ENCODE peak calls at places on chromosomes 11 and 22, in five cellular contexts. I, V, J, R and W are unnamed samples.

GRCh38 chr22:20405931-20406685 is 12.2 kb downstream of the ZNF74 start:
- DNase-seq in I (no peak), V (no peak), J (no peak), R (no peak), W (no peak)

GRCh38 chr11:109894242-109894641 is 198.9 kb upstream of the ZC3H12C start:
- DNase-seq in I (no peak), V (no peak), J (no peak), R (no peak), W (no peak)

GRCh38 chr11:111462329-111462728 is 49.9 kb downstream of the BTG4 start:
- DNase-seq in I (no peak), V (no peak), J (no peak), R (no peak), W (no peak)

GRCh38 chr11:65422104-65422632 is 430 bp upstream of the NEAT1 start:
- DNase-seq in I (no peak), V (peak), J (peak), R (peak), W (peak)

GRCh38 chr11:64539711-64540420 is 51.2 kb upstream of the SLC22A12 start:
- DNase-seq in I (no peak), V (no peak), J (no peak), R (no peak), W (no peak)

GRCh38 chr11:73404048-73404447 is 27.8 kb downstream of the RELT start:
- DNase-seq in I (no peak), V (peak), J (no peak), R (peak), W (no peak)

GRCh38 chr22:40668611-40669390 is 10.5 kb upstream of the MCHR1 start:
- DNase-seq in I (no peak), V (peak), J (no peak), R (no peak), W (peak)

GRCh38 chr22:41411021-41411851 is 29.5 kb downstream of the TEF start:
- DNase-seq in I (no peak), V (no peak), J (no peak), R (peak), W (no peak)

GRCh38 chr11:65743928-65744698 is 23.5 kb upstream of the RNASEH2C start:
- DNase-seq in I (no peak), V (no peak), J (peak), R (no peak), W (no peak)

GRCh38 chr22:44419429-44419828 is 78.6 kb downstream of the RTL6 start:
- DNase-seq in I (no peak), V (peak), J (no peak), R (no peak), W (no peak)

GRCh38 chr22:31826443-31826842 is 72.6 kb downstream of the DEPDC5 start:
- DNase-seq in I (no peak), V (no peak), J (no peak), R (no peak), W (no peak)

GRCh38 chr11:79758325-79758724 is 317.5 kb upstream of the TENM4 start:
- DNase-seq in I (no peak), V (no peak), J (no peak), R (no peak), W (no peak)

GRCh38 chr22:50338042-50338573 is 5.0 kb upstream of the PPP6R2 start:
- DNase-seq in I (no peak), V (no peak), J (no peak), R (no peak), W (no peak)

GRCh38 chr22:36211237-36211881 is 9.8 kb upstream of the APOL4 start:
- DNase-seq in I (no peak), V (peak), J (no peak), R (no peak), W (no peak)

GRCh38 chr11:57491371-57492061 is 24.0 kb downstream of the SLC43A1 start:
- DNase-seq in I (no peak), V (peak), J (no peak), R (no peak), W (no peak)

GRCh38 chr11:8826145-8826786 is 84.7 kb upstream of the AKIP1 start:
- DNase-seq in I (no peak), V (peak), J (no peak), R (no peak), W (no peak)

GRCh38 chr11:69122642-69123431 is 32.9 kb upstream of the SMIM38 start:
- DNase-seq in I (peak), V (peak), J (peak), R (no peak), W (peak)

GRCh38 chr11:72298931-72299330 is 55.0 kb upstream of the PHOX2A start:
- DNase-seq in I (no peak), V (no peak), J (no peak), R (no peak), W (no peak)

GRCh38 chr22:42236848-42237247 is 33.6 kb downstream of the TCF20 start:
- DNase-seq in I (no peak), V (no peak), J (no peak), R (no peak), W (no peak)

GRCh38 chr22:39103431-39103830 is 6.4 kb downstream of the APOBEC3H start:
- DNase-seq in I (no peak), V (no peak), J (no peak), R (no peak), W (no peak)

GRCh38 chr11:77879218-77879617 is 58.3 kb downstream of the AAMDC start:
- DNase-seq in I (no peak), V (no peak), J (no peak), R (peak), W (no peak)

GRCh38 chr11:126332221-126332711 is 23.2 kb upstream of the ST3GAL4 start:
- DNase-seq in I (no peak), V (peak), J (peak), R (peak), W (no peak)

GRCh38 chr11:94134651-94135512 is 6.2 kb downstream of the PANX1 start:
- DNase-seq in I (no peak), V (peak), J (no peak), R (peak), W (peak)

GRCh38 chr11:68997124-68997994 is 15.7 kb downstream of the MRGPRF start:
- DNase-seq in I (no peak), V (no peak), J (no peak), R (no peak), W (no peak)

GRCh38 chr11:128463386-128463829 is 124.0 kb downstream of the ETS1 start:
- DNase-seq in I (no peak), V (peak), J (no peak), R (no peak), W (peak)

GRCh38 chr11:66068923-66069714 is 953 bp upstream of the PACS1 start:
- DNase-seq in I (no peak), V (peak), J (no peak), R (peak), W (no peak)

GRCh38 chr11:116215471-116216113 is 557.2 kb downstream of the BUD13 start:
- DNase-seq in I (no peak), V (no peak), J (no peak), R (no peak), W (no peak)
- TF ChIP-seq CTCF in I (peak), V (peak), J (no peak), R (no peak), W (peak)

GRCh38 chr11:36119300-36119699 is 169.9 kb downstream of the COMMD9 start:
- DNase-seq in I (no peak), V (no peak), J (no peak), R (no peak), W (no peak)
- TF ChIP-seq CTCF in I (no peak), V (no peak), J (no peak), R (no peak), W (no peak)

GRCh38 chr11:408154-409007 is 6.4 kb downstream of the SIGIRR start:
- DNase-seq in I (no peak), V (no peak), J (no peak), R (peak), W (no peak)

GRCh38 chr11:405976-406795 is 8.6 kb downstream of the SIGIRR start:
- DNase-seq in I (no peak), V (no peak), J (peak), R (peak), W (no peak)

GRCh38 chr11:405323-405975 is 9.3 kb downstream of the SIGIRR start:
- DNase-seq in I (no peak), V (no peak), J (peak), R (peak), W (no peak)

GRCh38 chr11:407651-408080 is 7.1 kb downstream of the SIGIRR start:
- DNase-seq in I (no peak), V (no peak), J (no peak), R (peak), W (no peak)

GRCh38 chr11:406796-407650 is 7.8 kb downstream of the SIGIRR start:
- DNase-seq in I (peak), V (peak), J (peak), R (peak), W (no peak)
- TF ChIP-seq CTCF in I (peak), V (no peak), J (peak), R (no peak), W (no peak)

GRCh38 chr22:27651486-27651885 is 150.1 kb downstream of the MN1 start:
- DNase-seq in I (no peak), V (no peak), J (no peak), R (no peak), W (no peak)
- TF ChIP-seq CTCF in I (no peak), V (no peak), J (no peak), R (no peak), W (no peak)

GRCh38 chr11:113550179-113550578 is 75.0 kb upstream of the DRD2 start:
- DNase-seq in I (no peak), V (no peak), J (no peak), R (no peak), W (no peak)

GRCh38 chr11:113549611-113550061 is 74.4 kb upstream of the DRD2 start:
- DNase-seq in I (peak), V (no peak), J (no peak), R (no peak), W (no peak)

GRCh38 chr11:113552271-113552670 is 77.1 kb upstream of the DRD2 start:
- DNase-seq in I (no peak), V (no peak), J (no peak), R (no peak), W (no peak)

GRCh38 chr11:113553235-113553634 is 78.0 kb upstream of the DRD2 start:
- DNase-seq in I (peak), V (peak), J (no peak), R (no peak), W (peak)

GRCh38 chr11:113551645-113552044 is 76.4 kb upstream of the DRD2 start:
- DNase-seq in I (no peak), V (no peak), J (no peak), R (no peak), W (no peak)
- TF ChIP-seq CTCF in I (no peak), V (no peak), J (no peak), R (no peak), W (no peak)

GRCh38 chr22:17566776-17567175 is 3.5 kb downstream of the SLC25A18 start:
- DNase-seq in I (no peak), V (no peak), J (no peak), R (no peak), W (no peak)

GRCh38 chr22:17559188-17559587 is 4.1 kb upstream of the SLC25A18 start:
- DNase-seq in I (no peak), V (no peak), J (no peak), R (no peak), W (no peak)

GRCh38 chr22:17563936-17564391 is 666 bp downstream of the SLC25A18 start:
- DNase-seq in I (no peak), V (no peak), J (no peak), R (no peak), W (no peak)

GRCh38 chr22:17565986-17566687 is 2.8 kb downstream of the SLC25A18 start:
- DNase-seq in I (no peak), V (no peak), J (no peak), R (no peak), W (no peak)

DNA sequence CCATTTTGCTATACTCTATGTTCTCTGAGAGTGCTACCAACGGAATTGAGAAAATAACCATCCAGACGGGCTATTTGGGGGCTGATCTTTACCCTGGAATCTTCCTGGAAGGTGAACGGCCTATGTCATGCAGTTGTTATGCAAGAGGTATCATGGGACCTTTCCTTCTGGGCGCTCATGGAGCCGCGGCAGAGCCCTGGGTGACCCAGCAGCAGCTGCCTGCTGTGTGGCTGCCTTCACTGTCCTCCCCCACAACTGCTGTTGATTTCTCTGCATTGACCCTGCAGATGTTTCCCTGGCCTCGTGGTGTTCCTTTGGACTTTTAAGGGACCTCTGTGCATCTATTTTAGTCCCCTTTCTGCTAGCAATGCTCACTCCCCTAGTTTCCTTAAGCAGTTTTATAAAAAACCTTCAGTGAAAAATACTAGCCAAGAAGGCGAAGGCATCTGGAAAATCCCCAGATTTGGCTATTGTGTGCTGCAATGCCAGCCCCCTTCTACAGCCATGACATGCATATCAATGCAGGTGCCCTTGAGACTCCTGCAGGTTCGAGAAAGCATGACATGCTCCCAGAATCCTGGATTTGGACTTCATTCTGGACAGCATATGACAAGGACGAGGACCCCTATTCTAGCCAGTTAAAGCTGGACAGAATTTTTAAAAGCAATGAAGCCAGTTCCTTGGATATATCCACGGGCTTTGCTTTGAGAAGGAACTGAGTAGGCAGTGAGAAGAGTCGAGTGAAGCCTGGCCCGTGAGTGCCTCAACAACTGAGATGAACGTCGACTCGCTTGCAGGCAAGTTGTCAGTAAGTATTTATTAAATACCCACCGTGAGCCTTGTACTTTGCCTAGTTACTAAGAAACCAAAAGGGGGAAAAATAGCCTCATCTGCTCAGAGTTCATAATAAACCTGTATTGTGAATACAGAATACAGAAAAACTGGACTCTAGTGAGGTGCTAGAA is at the start of gene SLC25A18:
- DNase-seq in I (no peak), V (no peak), J (no peak), R (no peak), W (no peak)
- TF ChIP-seq CTCF in I (no peak), V (peak), J (no peak), R (no peak), W (no peak)

DNA sequence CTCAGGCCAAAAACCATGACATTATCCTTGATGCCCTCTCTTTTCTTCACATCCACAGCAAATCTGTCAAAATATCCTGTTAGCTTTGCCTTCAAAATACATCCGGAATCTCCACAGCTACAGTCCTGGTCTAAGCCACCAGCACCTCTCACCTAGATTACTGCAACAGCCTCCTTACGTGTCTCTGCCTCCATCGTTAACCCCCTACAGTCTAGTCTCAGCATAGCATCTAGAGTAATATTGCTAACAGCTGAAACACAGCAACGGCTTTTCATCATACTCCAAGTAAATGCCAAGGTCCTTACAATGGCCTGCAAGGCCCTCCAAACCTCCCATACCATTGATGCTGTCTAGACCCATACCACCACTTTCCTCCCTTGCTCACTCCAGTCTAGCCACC is 4.4 kb downstream of the TSG101 start:
- DNase-seq in I (no peak), V (no peak), J (no peak), R (no peak), W (no peak)
- TF ChIP-seq CTCF in I (no peak), V (peak), J (no peak), R (no peak), W (no peak)